ENCODE peak calls at places on chromosomes 16 and 17, in eight cellular contexts. V is A549, J is ovary, Z is stomach, R is K562, F is SK-N-SH, W is transverse colon, U is tibial nerve. L is an unnamed sample.

GRCh38 chr16:84829168-84829965 is 9.6 kb downstream of the CRISPLD2 start:
- DNase-seq in U (no peak), J (peak), R (no peak), Z (no peak), F (no peak), W (peak), V (no peak), L (no peak)

GRCh38 chr16:20884240-20884556 is 16.0 kb downstream of the DCUN1D3 start:
- DNase-seq in R (no peak), W (peak), J (no peak), F (no peak), V (no peak), U (no peak), Z (no peak), L (no peak)

GRCh38 chr16:54290203-54291106 is 3.9 kb upstream of the IRX3 start:
- DNase-seq in F (no peak), R (no peak), Z (no peak), U (no peak), V (no peak), W (no peak), J (no peak), L (no peak)

GRCh38 chr17:42484304-42484703 is 25.6 kb downstream of the ATP6V0A1 start:
- DNase-seq in R (no peak), W (peak), V (no peak), U (peak), Z (no peak), J (no peak), F (no peak), L (no peak)

GRCh38 chr16:77834600-77834963 is 46.2 kb downstream of the VAT1L start:
- DNase-seq in R (no peak), U (no peak), W (no peak), F (peak), Z (no peak), V (no peak), J (no peak), L (no peak)

GRCh38 chr17:74351552-74352210 is 10.0 kb downstream of the BTBD17 start:
- DNase-seq in V (peak), U (no peak), Z (no peak), W (no peak), J (no peak), R (peak), F (peak), L (no peak)

GRCh38 chr17:3889613-3890012 is 3.2 kb downstream of the CAMKK1 start:
- DNase-seq in W (no peak), Z (no peak), J (peak), U (no peak), R (no peak), V (no peak), F (no peak), L (no peak)

GRCh38 chr16:80938035-80938927 is 68.4 kb downstream of the CMC2 start:
- DNase-seq in V (peak), W (peak), Z (no peak), R (no peak), J (peak), F (no peak), U (peak), L (no peak)

GRCh38 chr16:57578521-57579360 is 36.3 kb downstream of the ADGRG5 start:
- DNase-seq in F (no peak), J (no peak), R (peak), Z (no peak), V (no peak), U (no peak), W (no peak), L (peak)

GRCh38 chr17:49696233-49696761 is 11.5 kb downstream of the SLC35B1 start:
- DNase-seq in Z (no peak), U (no peak), V (no peak), F (no peak), R (no peak), J (no peak), W (no peak), L (no peak)

GRCh38 chr16:11431915-11432465 is 86.7 kb downstream of the RMI2 start:
- DNase-seq in F (peak), U (no peak), V (no peak), W (no peak), J (no peak), R (no peak), Z (no peak), L (no peak)

GRCh38 chr16:670485-671352 is 2.8 kb downstream of the RHOT2 start:
- DNase-seq in V (no peak), R (no peak), W (no peak), U (no peak), F (no peak), J (no peak), Z (no peak), L (no peak)

GRCh38 chr17:9465216-9465921 is 110.3 kb downstream of the STX8 start:
- DNase-seq in Z (no peak), V (no peak), F (no peak), J (no peak), W (no peak), U (no peak), R (no peak), L (no peak)
- TF ChIP-seq EP300 in Z (peak), V (no peak), F (no peak), J (no peak), W (no peak), U (no peak), R (no peak), L (no peak)

GRCh38 chr16:8505327-8505991 is 84.9 kb downstream of the TMEM114 start:
- DNase-seq in R (no peak), F (no peak), Z (peak), W (no peak), J (no peak), U (no peak), V (no peak), L (no peak)
- TF ChIP-seq EP300 in R (no peak), F (no peak), Z (no peak), W (no peak), J (no peak), U (no peak), V (no peak), L (no peak)

DNA sequence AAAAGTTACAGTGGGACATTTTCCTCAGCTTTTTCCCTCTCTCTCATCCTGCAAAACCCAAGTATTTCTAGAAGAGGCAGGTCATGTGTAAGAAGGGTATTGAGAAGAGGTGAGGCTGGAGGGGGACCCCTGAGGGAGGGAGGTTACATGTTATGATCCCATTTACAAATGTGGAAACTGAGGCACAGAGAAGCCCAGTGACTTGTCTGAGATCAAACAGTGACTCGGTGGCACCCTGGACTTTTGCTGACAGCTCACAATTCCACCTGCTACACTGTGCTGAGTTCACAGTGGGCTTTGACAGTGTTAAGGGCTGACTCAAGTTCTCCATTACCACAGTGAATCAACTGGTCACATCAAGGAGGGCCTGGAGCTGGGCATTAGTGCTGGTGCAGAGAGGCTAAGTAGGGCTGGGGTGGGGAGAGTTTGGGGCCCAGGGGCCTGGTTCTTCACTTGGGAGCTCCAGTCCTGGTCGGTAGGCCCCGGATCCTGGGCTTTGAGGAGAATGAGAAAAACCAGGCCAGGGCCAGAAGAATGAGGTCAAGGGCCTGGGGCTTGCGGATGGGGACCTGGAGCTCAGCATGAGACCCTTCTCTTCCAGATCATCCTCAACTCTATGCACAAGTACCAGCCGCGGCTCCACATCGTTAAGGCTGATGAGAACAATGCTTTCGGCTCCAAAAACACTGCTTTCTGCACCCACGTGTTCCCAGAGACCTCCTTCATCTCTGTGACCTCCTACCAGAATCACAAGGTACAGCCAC is 26.0 kb downstream of the TBX4 start:
- DNase-seq in Z (no peak), F (no peak), V (no peak), W (no peak), J (peak), R (no peak), U (no peak), L (no peak)
- TF ChIP-seq EP300 in Z (no peak), F (no peak), V (no peak), W (no peak), J (no peak), R (no peak), U (no peak), L (no peak)

GRCh38 chr17:31882571-31882970 is 18.9 kb downstream of the UTP6 start:
- DNase-seq in R (no peak), J (no peak), Z (no peak), U (no peak), F (no peak), V (no peak), W (no peak), L (no peak)
- TF ChIP-seq EP300 in R (no peak), J (no peak), Z (no peak), U (no peak), F (no peak), V (no peak), W (no peak), L (no peak)

DNA sequence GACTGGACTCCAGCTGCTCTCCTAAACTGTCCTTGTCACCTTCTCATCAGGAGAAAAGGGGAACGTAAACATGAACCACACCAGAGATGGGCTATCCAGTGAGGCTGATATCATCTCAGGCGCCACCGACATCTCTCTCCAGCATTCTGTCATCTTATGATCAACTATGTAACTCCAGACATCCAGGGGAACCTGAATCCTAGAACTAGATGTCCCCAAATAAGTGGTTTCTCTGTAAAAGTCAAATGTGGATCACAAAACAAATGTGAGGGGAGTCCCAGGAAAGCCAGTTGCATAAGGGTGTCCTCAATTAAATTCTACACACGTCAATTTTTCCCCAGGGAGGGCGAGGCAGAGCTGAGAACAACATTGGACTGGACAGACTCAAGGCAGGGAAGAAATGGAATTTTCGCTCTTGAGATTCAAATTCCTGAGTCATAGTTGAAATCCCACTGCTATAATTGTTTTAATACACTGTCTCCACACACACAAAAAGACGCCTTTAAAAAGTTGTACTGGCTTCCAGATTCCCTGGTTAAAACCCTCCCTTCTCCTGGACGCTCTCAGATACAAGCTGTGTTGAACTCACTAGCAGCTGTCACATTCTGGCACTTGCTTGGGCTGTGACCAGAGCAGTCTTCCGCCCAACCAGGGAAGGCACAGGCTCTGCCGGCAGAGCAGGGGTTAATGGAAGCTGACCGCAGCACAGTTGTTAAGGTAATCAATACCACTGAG is 62.6 kb downstream of the ZFHX3 start:
- DNase-seq in V (no peak), Z (no peak), F (no peak), W (no peak), J (no peak), U (peak), R (no peak), L (no peak)
- TF ChIP-seq EP300 in V (no peak), Z (peak), F (no peak), W (peak), J (peak), U (peak), R (no peak), L (peak)

DNA sequence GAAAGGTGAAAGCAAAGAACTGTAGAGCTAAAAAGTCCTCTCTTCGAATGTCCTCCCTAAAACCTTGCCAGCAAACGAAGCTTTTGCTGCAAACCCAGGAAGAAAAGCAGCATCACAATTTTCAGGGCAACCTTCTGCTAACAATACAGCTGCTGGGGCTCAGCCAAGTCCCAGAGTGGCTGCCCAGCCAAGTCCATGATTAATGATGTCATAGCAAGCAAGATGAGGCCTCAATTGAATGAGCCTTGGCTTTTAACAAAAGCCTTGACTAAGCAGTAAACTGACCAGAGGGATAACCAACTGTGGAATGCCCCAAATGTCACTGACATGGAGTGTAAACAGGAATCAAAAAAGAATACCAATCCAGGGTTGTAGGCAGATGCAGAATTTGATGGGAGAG is 342.7 kb downstream of the PMP22 start:
- DNase-seq in R (no peak), Z (no peak), W (no peak), F (no peak), V (no peak), J (no peak), U (no peak), L (no peak)
- TF ChIP-seq EP300 in R (no peak), Z (no peak), W (no peak), F (no peak), V (no peak), J (no peak), U (no peak), L (no peak)